ENCODE peak calls at places on chromosomes 12 and 14, in six cellular contexts. I, L, U, Q, F and M are unnamed samples.

GRCh38 chr12:45010051-45010450 is 40.8 kb downstream of the DBX2 start:
- DNase-seq in I (peak; percentile 88), L (no peak), U (no peak), Q (no peak), F (no peak), M (no peak)

GRCh38 chr12:114888928-114889327 is 205.0 kb upstream of the TBX3 start:
- DNase-seq in I (no peak), L (no peak), U (no peak), Q (no peak), F (no peak), M (no peak)

GRCh38 chr12:613996-614726 is 49.1 kb downstream of the NINJ2 start:
- DNase-seq in I (peak; percentile 8), L (peak; percentile 28), U (peak; percentile 41), Q (no peak), F (peak; percentile 29), M (no peak)

GRCh38 chr12:11888029-11888428 is 182.7 kb upstream of the BCL2L14 start:
- DNase-seq in I (no peak), L (no peak), U (no peak), Q (no peak), F (no peak), M (no peak)

GRCh38 chr14:31945701-31946100 is 131.4 kb upstream of the ARHGAP5 start:
- DNase-seq in I (no peak), L (no peak), U (no peak), Q (no peak), F (no peak), M (no peak)

GRCh38 chr12:24661657-24662096 is 287.2 kb downstream of the BCAT1 start:
- DNase-seq in I (peak; percentile 95), L (no peak), U (no peak), Q (no peak), F (peak; percentile 18), M (no peak)

GRCh38 chr14:69260979-69261605 is 1.1 kb downstream of the GALNT16 start:
- DNase-seq in I (no peak), L (peak; percentile 11), U (peak; percentile 73), Q (no peak), F (peak; percentile 67), M (no peak)

GRCh38 chr14:24063263-24063836 is 8.0 kb upstream of the CPNE6 start:
- DNase-seq in I (no peak), L (no peak), U (no peak), Q (no peak), F (no peak), M (no peak)

GRCh38 chr12:4191149-4191548 is 82.4 kb upstream of the CCND2 start:
- DNase-seq in I (no peak), L (no peak), U (no peak), Q (no peak), F (no peak), M (no peak)

GRCh38 chr14:67987596-67987995 is 168.0 kb downstream of the RAD51B start:
- DNase-seq in I (peak; percentile 90), L (no peak), U (no peak), Q (no peak), F (no peak), M (no peak)

GRCh38 chr12:23559268-23559753 is 390.2 kb downstream of the SOX5 start:
- DNase-seq in I (no peak), L (no peak), U (no peak), Q (no peak), F (no peak), M (no peak)

GRCh38 chr12:51873251-51873994 is 14.5 kb upstream of the ANKRD33 start:
- DNase-seq in I (no peak), L (no peak), U (no peak), Q (no peak), F (no peak), M (no peak)